ENCODE peak calls at places on chromosomes 3 and 15, in six cellular contexts. O, L, V, Y, C and F are unnamed samples.

GRCh38 chr3:47002490-47003410 is 23.3 kb downstream of the NBEAL2 start:
- DNase-seq in V (no peak), O (no peak), Y (no peak), L (no peak), C (no peak), F (peak)

GRCh38 chr3:78048698-78049097 is 1008.8 kb downstream of the ROBO2 start:
- DNase-seq in V (peak), O (no peak), C (no peak), L (peak), Y (no peak), F (no peak)

GRCh38 chr3:124986153-124987143 is 51.9 kb upstream of the MUC13 start:
- DNase-seq in C (peak), V (peak), Y (peak), L (no peak), O (no peak), F (peak)

GRCh38 chr3:72100626-72101187 is 315.8 kb upstream of the PROK2 start:
- DNase-seq in Y (peak), L (peak), O (peak), C (peak), V (peak), F (peak)

GRCh38 chr15:40787991-40788390 is 18.2 kb downstream of the C15orf62 start:
- DNase-seq in V (no peak), O (no peak), L (no peak), C (no peak), Y (no peak), F (no peak)

GRCh38 chr3:195555110-195555509 is 12.0 kb upstream of the PPP1R2 start:
- DNase-seq in Y (no peak), V (no peak), C (no peak), O (no peak), L (no peak), F (no peak)

GRCh38 chr3:173287361-173287760 is 110.2 kb upstream of the NLGN1 start:
- DNase-seq in L (no peak), C (no peak), V (no peak), O (no peak), Y (no peak), F (no peak)

GRCh38 chr3:63931290-63931689 is 19.1 kb upstream of the SCAANT1 start:
- DNase-seq in L (no peak), C (no peak), V (no peak), O (no peak), Y (no peak), F (no peak)

GRCh38 chr15:91853501-91853967 is at the start of gene SLCO3A1:
- DNase-seq in C (peak), O (peak), Y (peak), V (no peak), L (no peak), F (peak)

GRCh38 chr15:91853968-91854943 is 748 bp downstream of the SLCO3A1 start:
- DNase-seq in O (peak), C (peak), Y (no peak), V (no peak), L (no peak), F (peak)

GRCh38 chr15:91852741-91853500 is 587 bp upstream of the SLCO3A1 start:
- DNase-seq in Y (peak), O (peak), L (peak), V (peak), C (peak), F (peak)

GRCh38 chr15:91849180-91849579 is 4.3 kb upstream of the SLCO3A1 start:
- DNase-seq in C (no peak), Y (no peak), V (no peak), O (no peak), L (no peak), F (no peak)

DNA sequence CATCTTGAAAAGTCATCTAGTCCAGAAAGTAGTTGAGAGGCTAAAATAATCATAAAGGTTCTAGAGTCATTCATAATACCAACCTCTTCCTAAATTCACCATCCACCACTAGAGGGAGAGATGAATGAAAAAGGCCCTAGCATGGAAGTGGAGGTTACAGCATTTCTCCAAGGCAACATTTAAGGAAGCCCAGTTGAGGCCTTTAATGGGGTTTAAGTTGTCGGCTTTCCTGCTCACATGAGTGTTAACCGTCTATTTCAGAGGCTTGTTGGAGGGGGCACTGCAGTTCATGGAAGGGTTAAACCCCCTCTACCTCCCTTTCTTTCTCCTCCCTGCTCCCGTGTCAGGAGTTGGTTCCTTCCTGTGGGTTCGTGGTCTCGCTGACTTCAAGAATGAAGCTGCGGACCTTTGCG is 3.8 kb upstream of the SLCO3A1 start:
- DNase-seq in L (no peak), Y (peak), C (peak), O (no peak), V (peak), F (no peak)
- TF ChIP-seq CTCF in L (no peak), Y (peak), C (peak), O (peak), V (peak), F (peak)

GRCh38 chr3:51371943-51372557 is 13.0 kb upstream of the MANF start:
- DNase-seq in V (peak), L (peak), O (peak), C (peak), Y (peak), F (peak)
- TF ChIP-seq CTCF in V (peak), L (peak), O (peak), C (peak), Y (peak), F (peak)

GRCh38 chr15:48928877-48929538 is 34.7 kb downstream of the SHC4 start:
- DNase-seq in L (no peak), O (no peak), C (no peak), Y (no peak), V (no peak), F (no peak)
- TF ChIP-seq CTCF in L (no peak), O (no peak), C (no peak), Y (no peak), V (no peak), F (no peak)

DNA sequence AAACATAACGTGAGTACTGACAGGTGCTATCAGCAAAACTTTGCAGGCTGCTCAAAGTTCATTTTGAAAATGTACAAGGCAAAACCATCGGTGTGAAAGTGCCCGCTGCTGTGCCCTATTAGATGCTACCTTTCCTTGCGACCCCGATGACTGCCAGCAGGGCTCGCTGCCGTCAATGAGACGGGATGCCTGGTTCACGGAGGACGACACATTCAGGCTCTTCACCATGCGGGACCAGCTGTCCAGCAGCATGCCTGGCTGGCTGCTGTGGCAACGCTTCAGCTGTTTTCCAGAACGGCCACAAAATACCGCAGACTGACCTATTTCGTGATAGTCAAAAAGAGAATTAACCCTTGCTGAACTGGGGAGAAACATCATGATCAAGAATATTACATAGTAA is 92.7 kb upstream of the OCA2 start:
- DNase-seq in Y (peak), L (no peak), O (no peak), V (peak), C (peak), F (peak)
- TF ChIP-seq CTCF in Y (peak), L (no peak), O (no peak), V (peak), C (peak), F (no peak)

GRCh38 chr3:191809326-191809949 is 348.5 kb downstream of the PYDC2 start:
- DNase-seq in L (no peak), O (no peak), C (no peak), V (no peak), Y (no peak), F (no peak)
- TF ChIP-seq CTCF in L (no peak), O (no peak), C (no peak), V (no peak), Y (no peak), F (no peak)

DNA sequence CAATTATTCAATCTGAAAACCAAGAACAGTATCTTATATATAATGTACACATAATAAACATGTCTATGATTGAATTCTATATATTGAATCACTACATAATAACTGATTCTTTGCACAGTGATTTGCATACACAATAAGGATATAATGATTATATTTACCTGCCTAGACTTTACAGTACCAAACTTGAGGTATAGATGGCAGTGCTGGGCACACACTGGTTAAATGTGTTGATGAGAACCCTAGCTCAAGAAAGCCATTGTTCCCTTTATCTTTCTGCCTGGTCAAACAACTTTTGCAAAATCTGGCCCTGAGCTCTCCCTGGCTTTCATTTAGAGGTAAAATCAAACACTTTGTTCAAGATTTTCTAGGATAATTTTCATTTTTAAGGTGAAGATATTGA is 697.7 kb downstream of the TUSC7 start:
- DNase-seq in C (peak), O (no peak), V (peak), Y (peak), L (peak), F (no peak)
- TF ChIP-seq CTCF in C (peak), O (no peak), V (peak), Y (peak), L (peak), F (peak)

DNA sequence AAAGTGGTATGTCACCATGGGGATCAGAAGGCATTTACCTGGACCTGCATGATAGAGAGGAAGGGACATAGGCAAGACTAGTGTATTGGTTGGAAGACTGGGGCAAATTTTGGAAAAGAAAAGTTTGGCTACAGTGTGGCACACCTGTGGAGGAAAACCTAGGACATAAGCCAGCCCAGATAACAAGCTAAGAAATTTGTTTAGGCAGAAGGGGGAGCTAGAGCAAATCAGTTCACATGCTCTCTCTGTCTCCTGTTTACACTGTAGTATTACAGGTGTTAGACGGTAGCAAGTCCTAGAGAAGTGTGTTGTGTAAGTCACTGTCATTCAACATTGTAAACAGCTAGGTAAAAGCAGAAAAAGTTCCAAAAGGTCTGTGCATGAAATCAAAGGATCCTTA is 11.9 kb upstream of the ALDH1A2 start:
- DNase-seq in C (peak), Y (no peak), O (no peak), V (peak), L (peak), F (no peak)
- TF ChIP-seq CTCF in C (peak), Y (no peak), O (no peak), V (peak), L (no peak), F (peak)

GRCh38 chr3:99021466-99021865 is 120.0 kb upstream of the DCBLD2 start:
- DNase-seq in L (no peak), O (no peak), Y (no peak), C (no peak), V (no peak), F (no peak)

GRCh38 chr3:99023590-99024192 is 122.2 kb upstream of the DCBLD2 start:
- DNase-seq in Y (peak), O (no peak), V (peak), L (peak), C (peak), F (no peak)
- TF ChIP-seq CTCF in Y (peak), O (peak), V (peak), L (peak), C (peak), F (peak)

DNA sequence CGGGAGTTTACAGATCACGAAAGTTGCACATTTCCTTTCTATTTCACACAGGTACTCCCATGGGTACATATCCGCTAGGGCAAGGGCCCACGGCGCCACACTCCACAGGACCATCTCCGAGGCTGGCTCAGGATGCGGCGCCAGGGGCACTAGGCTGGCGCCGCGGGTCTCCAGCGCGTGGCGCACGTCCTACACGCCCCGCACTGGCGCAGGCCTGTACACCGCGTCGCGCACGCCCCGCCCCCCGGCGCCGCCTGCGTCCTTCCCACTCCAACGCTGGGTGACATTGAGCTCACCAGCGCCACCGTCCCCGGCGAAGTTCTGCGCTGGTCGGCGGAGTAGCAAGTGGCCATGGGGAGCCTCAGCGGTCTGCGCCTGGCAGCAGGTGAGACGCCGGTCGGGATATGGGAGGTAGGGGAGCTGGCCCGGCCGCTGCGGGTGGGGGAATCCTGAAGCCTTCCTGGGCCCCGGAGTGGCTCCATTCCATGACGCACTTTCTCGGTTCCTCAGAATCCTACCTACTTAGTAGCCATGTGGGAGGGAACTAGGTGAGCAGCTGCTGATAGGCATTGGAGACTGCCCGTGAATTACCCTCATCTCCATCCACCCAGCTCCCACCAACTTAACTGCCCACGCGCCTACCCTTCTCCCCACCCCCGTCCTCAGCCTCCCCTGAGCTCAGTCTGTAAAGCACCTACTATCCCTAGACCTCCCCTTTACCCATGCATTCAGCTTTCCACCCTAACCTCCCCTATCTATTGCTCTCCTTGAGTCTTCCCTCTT is at the start of gene FAM162A:
- DNase-seq in Y (peak), C (peak), O (peak), L (peak), V (peak), F (peak)
- TF ChIP-seq CTCF in Y (peak), C (peak), O (peak), L (peak), V (peak), F (peak)